ENCODE peak calls at places on chromosomes 6 and 20, in seven cellular contexts. P is NCI-H524; D is DMS 273 treated with DMSO at 0.1 percent for 48 hours; W is skeletal muscle cell; Y is CD8-positive, alpha-beta memory T cell; B is C1 segment of cervical spinal cord; H is cerebellar cortex. L is an unnamed sample.

GRCh38 chr6:157314705-157315321 is 8.5 kb downstream of the TMEM242 start:
- DNase-seq in P (no peak), D (no peak), W (peak), Y (peak), B (no peak), H (peak), L (peak)

GRCh38 chr6:43973351-43973750 is 153.9 kb downstream of the MRPL14 start:
- DNase-seq in P (no peak), D (no peak), W (no peak), Y (no peak), B (no peak), H (peak), L (no peak)

GRCh38 chr20:34528921-34529297 is 12.7 kb downstream of the DYNLRB1 start:
- DNase-seq in P (no peak), D (no peak), W (no peak), Y (no peak), B (no peak), H (peak), L (no peak)

GRCh38 chr6:39530201-39530759 is 194.9 kb downstream of the KIF6 start:
- DNase-seq in P (no peak), D (no peak), W (no peak), Y (no peak), B (no peak), H (no peak), L (peak)

GRCh38 chr6:113903666-113904330 is 46.7 kb downstream of the MARCKS start:
- DNase-seq in P (no peak), D (no peak), W (no peak), Y (no peak), B (no peak), H (no peak), L (no peak)

GRCh38 chr6:158517581-158517980 is 42.3 kb upstream of the TMEM181 start:
- DNase-seq in P (no peak), D (no peak), W (no peak), Y (no peak), B (no peak), H (no peak), L (no peak)

GRCh38 chr6:38185752-38186151 is 366.2 kb downstream of the ZFAND3 start:
- DNase-seq in P (no peak), D (no peak), W (no peak), Y (no peak), B (no peak), H (no peak), L (no peak)

GRCh38 chr20:57498425-57499400 is 26.2 kb downstream of the CTCFL start:
- DNase-seq in P (peak), D (peak), W (peak), Y (no peak), B (no peak), H (no peak), L (no peak)

GRCh38 chr20:815914-816606 is 17.5 kb upstream of the FAM110A start:
- DNase-seq in P (peak), D (peak), W (no peak), Y (peak), B (no peak), H (peak), L (peak)

L was measured in B cell.